ENCODE peak calls at places on chromosome 7, in six cellular contexts. G, T, L, R, K and C are unnamed samples.

GRCh38 chr7:157737151-157738063 is 400.6 kb downstream of the DNAJB6 start:
- DNase-seq in L (no peak), K (no peak), G (no peak), T (no peak), R (no peak), C (no peak)

GRCh38 chr7:1210979-1211608 is 21.6 kb upstream of the UNCX start:
- DNase-seq in L (peak), R (no peak), K (no peak), T (no peak), G (no peak), C (no peak)

GRCh38 chr7:67346876-67347275 is 350.2 kb downstream of the TYW1 start:
- DNase-seq in G (no peak), K (no peak), L (peak), T (no peak), R (no peak), C (peak)

GRCh38 chr7:151470656-151471180 is 30.8 kb upstream of the CRYGN start:
- DNase-seq in T (no peak), K (no peak), L (peak), G (no peak), R (no peak), C (no peak)

GRCh38 chr7:44194069-44194468 is 4.8 kb upstream of the GCK start:
- DNase-seq in T (no peak), L (no peak), R (no peak), K (no peak), G (no peak), C (no peak)

GRCh38 chr7:43119371-43120069 is 7.1 kb downstream of the HECW1 start:
- DNase-seq in R (no peak), G (no peak), T (no peak), L (no peak), K (no peak), C (no peak)

GRCh38 chr7:157753713-157754415 is 417.1 kb downstream of the DNAJB6 start:
- DNase-seq in T (peak), L (no peak), K (no peak), R (no peak), G (no peak), C (no peak)

GRCh38 chr7:41207141-41207540 is 495.7 kb downstream of the INHBA start:
- DNase-seq in T (no peak), R (no peak), G (no peak), K (no peak), L (no peak), C (no peak)

GRCh38 chr7:109901916-109902315 is 1189.0 kb upstream of the LRRN3 start:
- DNase-seq in G (no peak), R (no peak), L (no peak), K (no peak), T (no peak), C (no peak)

GRCh38 chr7:123242467-123243097 is 42.8 kb upstream of the SLC13A1 start:
- DNase-seq in G (no peak), K (no peak), T (no peak), R (no peak), L (no peak), C (no peak)

GRCh38 chr7:80392229-80393169 is 119.4 kb downstream of the GNAT3 start:
- DNase-seq in R (no peak), L (peak), G (no peak), K (no peak), T (no peak), C (no peak)

GRCh38 chr7:65946895-65947294 is 35.1 kb downstream of the GUSB start:
- DNase-seq in T (no peak), G (no peak), K (no peak), R (peak), L (no peak), C (no peak)

GRCh38 chr7:128458956-128459355 is 3.3 kb downstream of the HILPDA start:
- DNase-seq in G (no peak), K (no peak), T (no peak), R (no peak), L (no peak), C (no peak)

GRCh38 chr7:141462958-141463357 is 88.3 kb upstream of the AGK start:
- DNase-seq in L (no peak), G (no peak), K (no peak), T (no peak), R (no peak), C (no peak)

GRCh38 chr7:23691320-23691719 is 11.3 kb downstream of the FAM221A start:
- DNase-seq in K (no peak), L (no peak), T (no peak), G (no peak), R (no peak), C (no peak)

GRCh38 chr7:45188736-45189135 is 31.1 kb downstream of the RAMP3 start:
- DNase-seq in K (no peak), T (no peak), L (no peak), R (no peak), G (no peak), C (no peak)

GRCh38 chr7:51607447-51607846 is 290.8 kb upstream of the COBL start:
- DNase-seq in R (no peak), T (no peak), K (no peak), G (no peak), L (no peak), C (no peak)

GRCh38 chr7:66921918-66922486 is 977 bp downstream of the TMEM248 start:
- DNase-seq in K (peak), R (no peak), T (no peak), L (no peak), G (peak), C (no peak)

GRCh38 chr7:30735631-30736030 is 16.3 kb upstream of the INMT start:
- DNase-seq in K (no peak), R (no peak), L (peak), G (no peak), T (no peak), C (no peak)

GRCh38 chr7:19413444-19413965 is 268.3 kb upstream of the FERD3L start:
- DNase-seq in L (no peak), T (no peak), R (no peak), G (no peak), K (no peak), C (no peak)

GRCh38 chr7:40437936-40438634 is 303.3 kb downstream of the SUGCT start:
- DNase-seq in G (no peak), K (no peak), T (no peak), R (no peak), L (no peak), C (no peak)

GRCh38 chr7:18623389-18623788 is 127.8 kb downstream of the HDAC9 start:
- DNase-seq in G (no peak), T (no peak), K (no peak), L (no peak), R (no peak), C (no peak)

GRCh38 chr7:150481955-150482354 is 31.5 kb downstream of the GIMAP8 start:
- DNase-seq in L (no peak), G (no peak), R (no peak), K (no peak), T (no peak), C (no peak)

GRCh38 chr7:5643280-5643679 is 138.2 kb downstream of the RNF216 start:
- DNase-seq in K (no peak), T (peak), L (no peak), R (no peak), G (peak), C (no peak)

GRCh38 chr7:81297317-81297716 is 378.5 kb upstream of the SEMA3C start:
- DNase-seq in R (no peak), K (no peak), L (no peak), T (no peak), G (no peak), C (no peak)

GRCh38 chr7:130294314-130294713 is 1.4 kb downstream of the CPA4 start:
- DNase-seq in G (no peak), R (no peak), K (no peak), T (no peak), L (peak), C (no peak)

GRCh38 chr7:78073470-78074382 is 275.2 kb downstream of the PHTF2 start:
- DNase-seq in G (no peak), L (no peak), T (no peak), R (no peak), K (no peak), C (no peak)

GRCh38 chr7:141071260-141071854 is 2.5 kb upstream of the TMEM178B start:
- DNase-seq in R (no peak), K (no peak), L (peak), G (peak), T (peak), C (peak)

GRCh38 chr7:72098812-72099211 is 313.3 kb downstream of the CALN1 start:
- DNase-seq in K (no peak), G (no peak), R (no peak), L (no peak), T (no peak), C (no peak)

GRCh38 chr7:95047291-95047690 is 139.9 kb downstream of the PPP1R9A start:
- DNase-seq in T (no peak), R (no peak), K (no peak), L (no peak), G (no peak), C (no peak)

GRCh38 chr7:97002555-97003261 is 2.6 kb upstream of the DLX6 start:
- DNase-seq in T (no peak), K (no peak), R (no peak), G (no peak), L (no peak), C (no peak)

GRCh38 chr7:44881610-44882009 is 3.7 kb downstream of the PURB start:
- DNase-seq in L (no peak), T (no peak), K (no peak), G (no peak), R (no peak), C (no peak)

GRCh38 chr7:116591202-116592040 is 66.6 kb downstream of the CAV1 start:
- DNase-seq in R (no peak), T (no peak), L (peak), G (no peak), K (no peak), C (no peak)

GRCh38 chr7:74627699-74628411 is 29.7 kb upstream of the GTF2I start:
- DNase-seq in T (peak), R (peak), K (no peak), L (peak), G (no peak), C (no peak)

GRCh38 chr7:137591444-137591843 is 247.9 kb upstream of the PTN start:
- DNase-seq in K (no peak), T (no peak), L (peak), R (no peak), G (no peak), C (no peak)

GRCh38 chr7:158876984-158877383 is 20.6 kb downstream of the DYNC2I1 start:
- DNase-seq in R (no peak), K (no peak), T (no peak), G (no peak), L (no peak), C (no peak)

GRCh38 chr7:87100326-87100725 is 40.9 kb upstream of the ELAPOR2 start:
- DNase-seq in K (no peak), G (no peak), R (no peak), T (no peak), L (no peak), C (no peak)

GRCh38 chr7:102222445-102222844 is 64.2 kb upstream of the SH2B2 start:
- DNase-seq in R (no peak), L (no peak), G (no peak), K (no peak), T (no peak), C (no peak)

GRCh38 chr7:51175316-51175991 is 141.2 kb downstream of the COBL start:
- DNase-seq in T (no peak), G (no peak), R (no peak), L (no peak), K (no peak), C (no peak)